ENCODE peak calls at places on chromosomes 1 and 21, in eight cellular contexts. D, O, W, X, Q, R, Z and P are unnamed samples.

GRCh38 chr1:77900687-77901293 is 12.4 kb downstream of the NEXN start:
- DNase-seq in D (peak; percentile 28), O (peak; percentile 25), W (peak; percentile 62), X (peak; percentile 63), Q (peak; percentile 72), R (no peak), Z (no peak), P (peak; percentile 87)

GRCh38 chr1:44024903-44025525 is 6.2 kb downstream of the SLC6A9 start:
- DNase-seq in D (no peak), O (no peak), W (no peak), X (no peak), Q (peak; percentile 64), R (no peak), Z (no peak), P (no peak)

GRCh38 chr1:113793878-113794834 is 18.1 kb downstream of the RSBN1 start:
- DNase-seq in D (peak; percentile 19), O (no peak), W (no peak), X (no peak), Q (no peak), R (no peak), Z (no peak), P (no peak)

GRCh38 chr1:14282583-14283186 is 315.8 kb upstream of the KAZN start:
- DNase-seq in D (no peak), O (no peak), W (no peak), X (no peak), Q (peak; percentile 45), R (no peak), Z (no peak), P (peak; percentile 20)

GRCh38 chr1:231206856-231207255 is 34.2 kb upstream of the GNPAT start:
- DNase-seq in D (no peak), O (no peak), W (no peak), X (no peak), Q (no peak), R (no peak), Z (no peak), P (peak; percentile 33)

GRCh38 chr1:184289825-184290550 is 96.8 kb upstream of the C1orf21 start:
- DNase-seq in D (no peak), O (no peak), W (no peak), X (no peak), Q (no peak), R (no peak), Z (no peak), P (no peak)

GRCh38 chr1:11898831-11899467 is 27.3 kb downstream of the KIAA2013 start:
- DNase-seq in D (peak; percentile 52), O (no peak), W (no peak), X (peak; percentile 37), Q (no peak), R (no peak), Z (no peak), P (no peak)

GRCh38 chr1:8040586-8040985 is 14.5 kb upstream of the ERRFI1 start:
- DNase-seq in D (no peak), O (peak; percentile 84), W (peak; percentile 78), X (peak; percentile 92), Q (peak; percentile 99), R (peak; percentile 23), Z (no peak), P (peak; percentile 98)

GRCh38 chr1:224300346-224300745 is 29.6 kb downstream of the NVL start:
- DNase-seq in D (no peak), O (no peak), W (no peak), X (no peak), Q (peak; percentile 83), R (no peak), Z (no peak), P (peak; percentile 90)

GRCh38 chr1:6956488-6957159 is 171.4 kb downstream of the CAMTA1 start:
- DNase-seq in D (no peak), O (no peak), W (no peak), X (no peak), Q (no peak), R (no peak), Z (no peak), P (no peak)

GRCh38 chr1:14735861-14736260 is 137.4 kb downstream of the KAZN start:
- DNase-seq in D (no peak), O (no peak), W (no peak), X (no peak), Q (no peak), R (no peak), Z (no peak), P (no peak)

GRCh38 chr1:44327679-44328491 is 27.2 kb downstream of the ERI3 start:
- DNase-seq in D (peak; percentile 79), O (peak; percentile 68), W (peak; percentile 81), X (peak; percentile 81), Q (peak; percentile 99), R (peak; percentile 73), Z (peak; percentile 94), P (peak; percentile 99)

GRCh38 chr1:175198332-175198731 is 5.8 kb upstream of the KIAA0040 start:
- DNase-seq in D (no peak), O (no peak), W (no peak), X (no peak), Q (no peak), R (no peak), Z (no peak), P (no peak)

GRCh38 chr1:178271471-178271870 is 177.6 kb downstream of the RASAL2 start:
- DNase-seq in D (no peak), O (no peak), W (no peak), X (no peak), Q (no peak), R (no peak), Z (no peak), P (no peak)

GRCh38 chr1:201149400-201149799 is 4.9 kb downstream of the TMEM9 start:
- DNase-seq in D (peak; percentile 55), O (no peak), W (peak; percentile 26), X (no peak), Q (peak; percentile 29), R (no peak), Z (no peak), P (peak; percentile 72)

GRCh38 chr1:57450981-57451380 is 27.1 kb upstream of the DAB1 start:
- DNase-seq in D (no peak), O (no peak), W (no peak), X (no peak), Q (no peak), R (no peak), Z (no peak), P (no peak)

GRCh38 chr1:3274972-3275371 is 179.5 kb upstream of the ARHGEF16 start:
- DNase-seq in D (no peak), O (no peak), W (no peak), X (peak; percentile 19), Q (no peak), R (no peak), Z (no peak), P (no peak)

DNA sequence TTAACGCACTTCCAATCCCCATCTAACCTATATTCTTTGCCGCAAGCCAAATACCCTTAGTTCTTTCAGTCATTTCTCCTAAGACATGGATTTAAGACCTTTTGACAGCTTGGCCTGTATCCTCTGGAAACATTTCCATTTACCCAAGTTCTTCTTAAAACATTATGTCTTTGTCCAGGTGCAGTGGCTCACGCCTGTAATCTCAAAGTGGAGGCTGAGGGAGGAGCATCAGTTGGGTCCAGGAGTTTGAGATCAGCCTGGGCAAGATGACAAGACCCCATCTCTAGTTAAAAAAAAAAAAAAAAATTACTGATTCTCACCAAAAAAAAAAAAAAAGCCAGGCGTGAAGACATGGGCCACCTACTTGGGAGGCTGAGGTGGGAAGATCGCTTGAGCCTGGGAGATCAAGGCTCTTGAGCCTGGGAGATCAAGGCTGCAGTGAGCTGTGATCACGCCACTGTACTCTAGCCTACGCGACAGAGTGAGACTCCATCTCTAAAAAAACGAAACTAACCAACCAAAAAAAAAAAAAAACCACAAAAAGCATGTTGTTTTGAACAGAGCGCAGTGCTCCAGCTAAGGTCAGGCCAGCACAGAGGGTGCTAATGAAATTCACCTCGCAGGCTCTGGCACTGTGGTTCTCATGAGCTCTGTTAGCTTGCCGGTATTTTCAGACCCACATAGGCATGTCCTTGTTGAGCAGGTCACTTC is 36.0 kb downstream of the NUAK2 start:
- DNase-seq in D (no peak), O (peak; percentile 54), W (no peak), X (peak; percentile 78), Q (peak; percentile 70), R (no peak), Z (no peak), P (peak; percentile 77)
- H3K4me3 ChIP-seq in D (no peak overlapping the region), O (no peak overlapping the region), W (no peak overlapping the region), X (no peak overlapping the region), Q (no peak overlapping the region), R (no peak overlapping the region), Z (no peak overlapping the region), P (no peak overlapping the region)

DNA sequence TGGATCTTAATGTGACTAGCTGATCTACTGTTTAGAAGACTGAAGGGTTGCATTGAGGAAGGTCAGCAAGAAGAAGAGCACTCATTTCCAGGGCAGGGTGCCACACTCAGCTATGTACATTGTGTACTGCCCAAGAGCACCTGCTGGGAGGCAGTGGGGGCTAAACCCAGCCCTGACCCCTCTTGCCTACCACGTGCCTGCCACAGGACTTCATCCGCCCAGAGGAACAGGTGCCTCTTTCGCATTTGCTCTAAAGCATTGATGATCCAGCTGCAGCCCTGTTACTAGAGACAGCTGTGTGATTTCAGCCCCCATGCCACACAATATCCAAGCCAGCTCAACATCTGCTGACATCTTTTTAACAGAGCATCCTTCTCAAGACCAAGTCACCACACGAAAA is 341.8 kb downstream of the LMX1A start:
- DNase-seq in D (no peak), O (no peak), W (no peak), X (no peak), Q (no peak), R (no peak), Z (no peak), P (no peak)
- H3K4me3 ChIP-seq in D (no peak overlapping the region), O (no peak overlapping the region), W (no peak overlapping the region), X (no peak overlapping the region), Q (no peak overlapping the region), R (no peak overlapping the region), Z (no peak overlapping the region), P (no peak overlapping the region)

GRCh38 chr21:39313042-39313456 is 383 bp downstream of the BRWD1 start:
- DNase-seq in D (no peak), O (peak; percentile 44), W (no peak), X (peak; percentile 33), Q (no peak), R (no peak), Z (no peak), P (no peak)
- H3K4me3 ChIP-seq in D (peak overlapping the region; percentile 86), O (peak overlapping the region; percentile 98), W (peak overlapping the region; percentile 54), X (peak overlapping the region; percentile 85), Q (peak overlapping the region; percentile 67), R (peak overlapping the region; percentile 82), Z (peak overlapping the region; percentile 66), P (peak overlapping the region; percentile 76)

GRCh38 chr1:23481026-23481597 is 2.9 kb downstream of the ASAP3 start:
- DNase-seq in D (no peak), O (no peak), W (no peak), X (no peak), Q (no peak), R (no peak), Z (no peak), P (no peak)

GRCh38 chr1:23484253-23485001 is 448 bp upstream of the ASAP3 start:
- DNase-seq in D (peak; percentile 93), O (peak; percentile 95), W (peak; percentile 43), X (peak; percentile 94), Q (peak; percentile 91), R (peak; percentile 97), Z (peak; percentile 98), P (peak; percentile 90)

GRCh38 chr1:23481904-23482303 is 2.1 kb downstream of the ASAP3 start:
- DNase-seq in D (no peak), O (no peak), W (no peak), X (no peak), Q (no peak), R (no peak), Z (no peak), P (no peak)

GRCh38 chr1:23483327-23484252 is at the start of gene ASAP3:
- DNase-seq in D (peak; percentile 45), O (peak; percentile 36), W (no peak), X (peak; percentile 63), Q (peak; percentile 46), R (peak; percentile 65), Z (peak; percentile 82), P (peak; percentile 42)

GRCh38 chr1:23485002-23485332 is 988 bp upstream of the ASAP3 start:
- DNase-seq in D (no peak), O (no peak), W (no peak), X (no peak), Q (no peak), R (no peak), Z (no peak), P (no peak)
- H3K4me3 ChIP-seq in D (peak overlapping the region; percentile 85), O (no peak overlapping the region), W (peak overlapping the region; percentile 46), X (no peak overlapping the region), Q (no peak overlapping the region), R (peak overlapping the region; percentile 98), Z (peak overlapping the region; percentile 96), P (no peak overlapping the region)